ENCODE peak calls at places on chromosomes 6 and 20, in five cellular contexts. L, P, R, C and O are unnamed samples.
A peak's percentile ranks its signal among the peaks of the same experiment; 100 is the strongest.

GRCh38 chr6:169251822-169252804 is 1.5 kb downstream of the THBS2 start:
- DNase-seq in R (no peak), L (no peak), C (no peak), P (no peak), O (no peak)

GRCh38 chr6:157644043-157644810 is 178.8 kb upstream of the SNX9 start:
- DNase-seq in P (no peak), R (no peak), L (no peak), C (no peak), O (no peak)

GRCh38 chr6:36600564-36601146 is 6.5 kb downstream of the SRSF3 start:
- DNase-seq in L (no peak), R (no peak), C (no peak), P (no peak), O (no peak)

GRCh38 chr6:19472168-19472567 is 365.0 kb upstream of the ID4 start:
- DNase-seq in C (peak; percentile 98), L (no peak), P (no peak), R (no peak), O (no peak)

GRCh38 chr20:64261138-64261537 is 5.6 kb downstream of the PCMTD2 start:
- DNase-seq in L (no peak), P (no peak), C (no peak), R (peak; percentile 62), O (no peak)

GRCh38 chr6:5422321-5422915 is 161.1 kb downstream of the FARS2 start:
- DNase-seq in R (no peak), C (peak; percentile 33), P (peak; percentile 12), L (no peak), O (no peak)

GRCh38 chr6:159125977-159126376 is 43.2 kb upstream of the FNDC1 start:
- DNase-seq in R (peak; percentile 68), L (no peak), P (no peak), C (no peak), O (no peak)

GRCh38 chr6:152206072-152206818 is 398.8 kb downstream of the ESR1 start:
- DNase-seq in R (no peak), C (no peak), P (peak; percentile 45), L (no peak), O (no peak)

GRCh38 chr6:140436023-140436811 is 1061.8 kb upstream of the CITED2 start:
- DNase-seq in R (no peak), L (no peak), P (no peak), C (peak; percentile 96), O (no peak)

GRCh38 chr6:134195164-134195906 is 122.6 kb downstream of the SGK1 start:
- DNase-seq in L (no peak), C (peak; percentile 69), R (no peak), P (no peak), O (no peak)

GRCh38 chr6:1199981-1200637 is 111.8 kb upstream of the FOXQ1 start:
- DNase-seq in C (no peak), P (no peak), R (no peak), L (no peak), O (no peak)

GRCh38 chr20:5557123-5557522 is 193.1 kb upstream of the SHLD1 start:
- DNase-seq in P (peak; percentile 62), R (peak; percentile 41), L (peak; percentile 51), C (peak; percentile 17), O (peak; percentile 37)

GRCh38 chr20:9400371-9401025 is 113.9 kb upstream of the LAMP5 start:
- DNase-seq in P (no peak), R (no peak), L (no peak), C (peak; percentile 39), O (no peak)

GRCh38 chr6:3592371-3592941 is 135.6 kb upstream of the SLC22A23 start:
- DNase-seq in R (no peak), L (no peak), C (peak; percentile 94), P (no peak), O (no peak)

GRCh38 chr20:33781945-33782344 is 29.2 kb upstream of the CHMP4B start:
- DNase-seq in P (no peak), R (no peak), C (no peak), L (no peak), O (no peak)

GRCh38 chr6:64256483-64256882 is 620.9 kb downstream of the PHF3 start:
- DNase-seq in C (no peak), P (no peak), L (no peak), R (no peak), O (no peak)

GRCh38 chr6:21396313-21396712 is 197.2 kb upstream of the SOX4 start:
- DNase-seq in C (peak; percentile 93), P (no peak), L (no peak), R (no peak), O (no peak)

GRCh38 chr6:135419162-135419561 is 78.4 kb downstream of the AHI1 start:
- DNase-seq in L (no peak), P (no peak), C (peak; percentile 85), R (no peak), O (no peak)

GRCh38 chr6:150025201-150025917 is at the start of gene RAET1L:
- DNase-seq in P (peak; percentile 65), R (peak; percentile 25), C (peak; percentile 70), L (no peak), O (no peak)

GRCh38 chr6:102051001-102051400 is 657.5 kb downstream of the GRIK2 start:
- DNase-seq in L (no peak), C (no peak), R (no peak), P (no peak), O (no peak)
- H3K36me3 ChIP-seq in L (no peaks in the 10 kb centered on the region), C (no peaks in the 10 kb centered on the region), R (no peaks in the 10 kb centered on the region), P (no peaks in the 10 kb centered on the region), O (no peaks in the 10 kb centered on the region)

GRCh38 chr20:48714764-48715163 is 113.0 kb downstream of the PREX1 start:
- DNase-seq in P (no peak), C (no peak), L (no peak), R (no peak), O (no peak)

GRCh38 chr20:48717095-48717958 is 110.5 kb downstream of the PREX1 start:
- DNase-seq in C (no peak), P (no peak), L (no peak), R (no peak), O (no peak)

GRCh38 chr20:48717959-48718223 is 109.9 kb downstream of the PREX1 start:
- DNase-seq in R (no peak), P (no peak), L (no peak), C (no peak), O (no peak)

GRCh38 chr20:48716086-48716485 is 111.7 kb downstream of the PREX1 start:
- DNase-seq in C (no peak), P (peak; percentile 32), R (no peak), L (no peak), O (peak; percentile 61)

GRCh38 chr20:48716541-48716940 is 111.3 kb downstream of the PREX1 start:
- DNase-seq in R (no peak), L (no peak), C (no peak), P (no peak), O (no peak)
- H3K27ac ChIP-seq in R (no peak overlapping the region), L (no peak overlapping the region), C (no peak overlapping the region), P (peak overlapping the region; percentile 12), O (peak overlapping the region; percentile 60)

GRCh38 chr6:56840467-56841371 is 114.2 kb upstream of the BEND6 start:
- DNase-seq in R (no peak), C (peak; percentile 89), L (no peak), P (no peak), O (no peak)
- H3K4me3 ChIP-seq in R (peak overlapping the region; percentile 67), C (peak overlapping the region; percentile 70), L (peak overlapping the region; percentile 77), P (peak overlapping the region; percentile 71), O (no peak overlapping the region)

DNA sequence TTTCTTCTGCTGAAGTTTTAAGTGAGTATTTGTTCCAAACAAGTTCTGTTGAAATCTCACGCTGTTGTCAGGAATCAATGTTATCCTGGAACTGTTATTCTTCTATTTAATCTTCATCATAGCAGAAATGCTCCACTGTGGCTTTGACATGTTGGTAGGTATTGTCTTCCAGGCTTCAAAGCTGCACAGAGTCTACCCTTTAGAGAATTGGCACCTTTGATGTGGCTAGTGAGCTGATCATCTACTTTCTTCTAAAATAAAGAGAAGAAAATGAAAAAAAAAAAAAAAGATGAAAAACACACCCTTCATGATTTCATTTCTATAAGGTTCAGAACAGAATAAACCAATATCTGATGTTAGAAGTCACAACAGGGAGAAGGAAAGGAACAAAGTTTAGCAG is 5.8 kb upstream of the ZSCAN23 start:
- DNase-seq in C (no peak), P (no peak), R (no peak), L (no peak), O (no peak)
- H3K36me3 ChIP-seq in C (no peaks in the 10 kb centered on the region), P (no peaks in the 10 kb centered on the region), R (no peaks in the 10 kb centered on the region), L (no peaks in the 10 kb centered on the region), O (no peaks in the 10 kb centered on the region)

GRCh38 chr20:44206132-44206531 is 4.4 kb downstream of the OSER1 start:
- DNase-seq in L (no peak), P (no peak), C (no peak), R (no peak), O (no peak)

GRCh38 chr20:44204156-44204831 is 6.3 kb downstream of the OSER1 start:
- DNase-seq in L (no peak), C (peak; percentile 97), R (no peak), P (no peak), O (no peak)

GRCh38 chr20:44207066-44207723 is 3.4 kb downstream of the OSER1 start:
- DNase-seq in C (no peak), P (no peak), R (no peak), L (no peak), O (no peak)

GRCh38 chr20:44203161-44203560 is 7.4 kb downstream of the OSER1 start:
- DNase-seq in P (no peak), L (no peak), R (peak; percentile 29), C (peak; percentile 63), O (no peak)

GRCh38 chr20:44204832-44205215 is 5.7 kb downstream of the OSER1 start:
- DNase-seq in C (no peak), R (no peak), L (no peak), P (no peak), O (no peak)
- H3K27ac ChIP-seq in C (peak overlapping the region; percentile 58), R (peak overlapping the region; percentile 64), L (no peak overlapping the region), P (peak overlapping the region; percentile 30), O (no peak overlapping the region)

GRCh38 chr6:96014846-96015245 is 928 bp upstream of the FUT9 start:
- DNase-seq in P (no peak), C (no peak), R (no peak), L (no peak), O (no peak)
- H3K4me3 ChIP-seq in P (no peak overlapping the region), C (no peak overlapping the region), R (no peak overlapping the region), L (peak overlapping the region; percentile 64), O (no peak overlapping the region)

DNA sequence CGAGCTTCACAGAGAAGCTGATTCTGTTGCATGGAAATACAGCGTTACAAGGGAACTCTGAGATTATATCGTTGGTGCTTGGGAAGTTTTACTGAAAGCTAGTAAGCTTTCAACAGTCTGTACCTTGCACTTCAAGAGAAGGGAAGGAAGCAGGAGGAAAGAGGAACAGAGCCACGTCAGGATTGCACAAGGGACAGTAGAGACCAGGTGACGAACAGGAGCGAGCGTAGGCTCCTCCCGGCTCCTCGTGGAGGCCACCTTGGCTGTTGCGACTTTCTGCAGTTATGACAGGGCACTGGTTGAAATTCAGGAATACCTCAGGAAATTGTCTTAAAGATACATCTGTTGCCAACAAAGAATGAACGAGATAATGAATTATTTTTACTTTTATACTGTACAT is 18.8 kb downstream of the RTF2 start:
- DNase-seq in C (no peak), P (no peak), L (no peak), R (no peak), O (no peak)
- H3K36me3 ChIP-seq in C (peaks cover 16% of the 10 kb centered on the region), P (peaks cover 18% of the 10 kb centered on the region), L (peaks cover 6% of the 10 kb centered on the region), R (peaks cover 17% of the 10 kb centered on the region), O (peaks cover 50% of the 10 kb centered on the region)